ENCODE peak calls at places on chromosomes 13 and 19, in nine cellular contexts. Z is mucosa of descending colon; G is adipocyte; L is left lung; I is GM23248; S is tibial artery; W is ovary; P is adrenal gland; F is effector memory CD4-positive, alpha-beta T cell. O is an unnamed sample.

GRCh38 chr13:82010780-82011179 is 1669.9 kb upstream of the SPRY2 start:
- DNase-seq in Z (no peak), G (peak; percentile 19), L (no peak), I (no peak), S (no peak), W (no peak), P (no peak), F (no peak), O (no peak)

GRCh38 chr13:44157614-44158013 is 216.0 kb upstream of the SERP2 start:
- DNase-seq in Z (no peak), G (no peak), L (no peak), I (no peak), S (peak; percentile 86), W (no peak), P (no peak), F (no peak), O (no peak)

GRCh38 chr19:46299004-46299509 is 2.2 kb downstream of the HIF3A start:
- DNase-seq in Z (peak; percentile 97), G (peak; percentile 98), L (peak; percentile 93), I (peak; percentile 88), S (peak; percentile 99), W (peak; percentile 98), P (peak; percentile 91), F (no peak), O (no peak)

GRCh38 chr19:33550741-33551140 is 29.1 kb upstream of the PEPD start:
- DNase-seq in Z (no peak), G (no peak), L (no peak), I (no peak), S (peak; percentile 17), W (no peak), P (no peak), F (no peak), O (no peak)

GRCh38 chr13:36420437-36420891 is 11.8 kb upstream of the CCNA1 start:
- DNase-seq in Z (peak; percentile 83), G (peak; percentile 92), L (no peak), I (peak; percentile 80), S (peak; percentile 76), W (peak; percentile 68), P (peak; percentile 66), F (peak; percentile 23), O (peak; percentile 7)

GRCh38 chr19:33273881-33274662 is 28.3 kb downstream of the CEBPA start:
- DNase-seq in Z (peak; percentile 79), G (peak; percentile 71), L (peak; percentile 81), I (peak; percentile 94), S (no peak), W (no peak), P (peak; percentile 56), F (no peak), O (no peak)

GRCh38 chr19:37933965-37934364 is 27.0 kb downstream of the SIPA1L3 start:
- DNase-seq in Z (no peak), G (no peak), L (no peak), I (peak; percentile 9), S (no peak), W (no peak), P (no peak), F (no peak), O (no peak)

GRCh38 chr13:22883961-22884360 is 296.8 kb upstream of the SGCG start:
- DNase-seq in Z (no peak), G (no peak), L (no peak), I (no peak), S (no peak), W (no peak), P (no peak), F (no peak), O (no peak)

GRCh38 chr13:36131215-36131930 is at the start of gene DCLK1:
- DNase-seq in Z (peak; percentile 21), G (peak; percentile 79), L (peak; percentile 82), I (peak; percentile 54), S (peak; percentile 80), W (peak; percentile 69), P (no peak), F (no peak), O (no peak)

GRCh38 chr13:45325806-45326205 is 15.2 kb downstream of the TPT1 start:
- DNase-seq in Z (peak; percentile 28), G (peak; percentile 83), L (no peak), I (peak; percentile 94), S (peak; percentile 85), W (peak; percentile 62), P (peak; percentile 90), F (no peak), O (no peak)

DNA sequence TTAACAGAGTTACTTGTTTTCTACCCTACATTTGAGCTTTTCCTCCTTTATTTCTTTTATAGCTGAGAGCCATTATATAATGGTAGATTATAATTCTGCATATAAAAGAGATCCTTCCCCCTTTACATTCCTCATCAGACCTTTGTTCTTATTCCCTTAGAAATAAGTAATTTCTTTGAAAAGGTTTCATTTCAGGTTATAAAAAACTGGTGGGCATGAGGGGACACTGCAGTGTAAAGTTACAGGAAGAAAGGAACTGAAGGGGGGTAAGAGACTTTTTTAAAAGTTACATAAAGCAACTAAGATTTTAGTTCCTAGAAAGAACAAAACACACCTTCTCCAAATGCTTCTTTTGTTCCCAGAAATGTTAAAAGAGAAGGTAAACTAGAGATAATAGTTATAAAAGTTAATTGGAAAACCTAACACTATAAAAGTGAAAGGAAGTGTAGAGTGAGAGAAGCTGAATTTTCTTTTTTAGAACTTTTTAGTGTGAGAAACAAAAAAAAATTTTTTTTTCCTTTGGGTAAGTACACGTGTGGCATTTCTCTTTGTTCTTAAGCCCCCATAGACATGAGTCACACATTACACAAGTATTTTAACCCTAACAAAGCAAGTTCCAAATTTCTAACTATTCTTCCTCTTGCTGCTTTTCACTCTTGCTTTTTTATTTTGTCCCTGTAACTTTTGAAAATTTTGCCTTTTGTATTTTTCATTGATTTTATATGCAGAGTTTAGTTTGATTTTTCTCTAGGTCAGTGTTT is 106.4 kb upstream of the MLNR start:
- DNase-seq in Z (no peak), G (peak; percentile 63), L (no peak), I (peak; percentile 82), S (no peak), W (no peak), P (no peak), F (no peak), O (no peak)
- H3K4me3 ChIP-seq in Z (no peak overlapping the region), G (peak overlapping the region; percentile 64), L (no peak overlapping the region), I (peak overlapping the region; percentile 58), S (no peak overlapping the region), W (no peak overlapping the region), P (no peak overlapping the region), F (no peak overlapping the region), O (no peak overlapping the region)

GRCh38 chr19:5960005-5961001 is 17.6 kb downstream of the RANBP3 start:
- DNase-seq in Z (no peak), G (no peak), L (no peak), I (no peak), S (no peak), W (no peak), P (peak; percentile 96), F (no peak), O (no peak)
- H3K4me1 ChIP-seq in Z (peaks cover 60% of the 10 kb centered on the region), G (peaks cover 29% of the 10 kb centered on the region), L (peaks cover 86% of the 10 kb centered on the region), I (peaks cover 19% of the 10 kb centered on the region), S (peaks cover 32% of the 10 kb centered on the region), W (peaks cover 27% of the 10 kb centered on the region), P (peaks cover 87% of the 10 kb centered on the region), F (peaks cover 61% of the 10 kb centered on the region), O (peaks cover 81% of the 10 kb centered on the region)

DNA sequence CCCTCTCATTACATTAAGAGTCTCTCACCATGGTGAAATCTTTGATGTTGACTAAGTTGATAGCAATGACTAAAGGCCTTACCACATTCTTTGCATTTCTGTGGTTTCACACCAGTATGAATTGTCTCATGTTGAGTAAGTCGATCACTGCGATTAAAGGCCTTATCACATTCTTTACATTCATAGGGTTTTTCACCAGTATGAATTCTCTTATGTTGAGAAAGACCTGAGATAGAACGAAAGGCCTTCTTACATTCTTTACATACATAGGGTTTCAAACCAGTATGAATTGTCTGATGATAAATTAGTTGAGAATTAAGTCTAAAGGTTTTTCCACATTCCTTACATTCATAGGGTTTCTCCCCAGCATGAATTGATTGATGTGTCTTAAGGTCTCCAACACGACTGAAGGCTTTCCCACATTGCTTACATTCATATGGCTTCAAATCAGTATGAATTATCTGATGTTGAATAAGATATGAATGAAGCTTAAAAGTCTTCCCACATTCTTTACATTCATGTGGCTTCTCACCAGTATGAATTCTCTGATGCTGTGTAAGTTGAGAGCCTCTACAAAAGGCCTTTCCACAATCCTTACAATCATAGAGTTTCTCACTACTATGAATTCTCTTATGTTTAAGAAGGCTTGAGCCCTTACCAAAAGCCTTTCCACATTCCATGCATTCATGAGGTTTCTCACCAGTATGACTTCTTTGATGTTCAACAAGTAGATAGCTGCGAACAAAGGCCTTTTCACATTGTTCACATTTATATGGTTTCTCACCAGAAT is 45.6 kb downstream of the ZNF283 start:
- DNase-seq in Z (no peak), G (no peak), L (no peak), I (no peak), S (no peak), W (no peak), P (no peak), F (no peak), O (no peak)
- H3K9me3 ChIP-seq in Z (peaks cover 96% of the 10 kb centered on the region), G (peaks cover 96% of the 10 kb centered on the region), L (peaks cover 97% of the 10 kb centered on the region), I (peaks cover 39% of the 10 kb centered on the region), S (peaks cover 99% of the 10 kb centered on the region), W (peaks cover 18% of the 10 kb centered on the region), P (peaks cover 86% of the 10 kb centered on the region), F (peaks cover 27% of the 10 kb centered on the region), O (peaks cover 26% of the 10 kb centered on the region)

GRCh38 chr19:18000480-18000980 is 7.4 kb upstream of the ARRDC2 start:
- DNase-seq in Z (no peak), G (no peak), L (no peak), I (no peak), S (no peak), W (no peak), P (no peak), F (no peak), O (peak; percentile 56)

GRCh38 chr19:17996826-17997316 is 11.1 kb upstream of the ARRDC2 start:
- DNase-seq in Z (peak; percentile 92), G (peak; percentile 92), L (peak; percentile 97), I (peak; percentile 82), S (peak; percentile 91), W (peak; percentile 89), P (peak; percentile 81), F (peak; percentile 81), O (peak; percentile 76)

GRCh38 chr19:17999685-18000479 is 8.1 kb upstream of the ARRDC2 start:
- DNase-seq in Z (peak; percentile 65), G (no peak), L (no peak), I (no peak), S (peak; percentile 70), W (no peak), P (no peak), F (no peak), O (no peak)

GRCh38 chr19:17998827-17999150 is 9.2 kb upstream of the ARRDC2 start:
- DNase-seq in Z (no peak), G (no peak), L (no peak), I (no peak), S (peak; percentile 64), W (no peak), P (no peak), F (no peak), O (no peak)

DNA sequence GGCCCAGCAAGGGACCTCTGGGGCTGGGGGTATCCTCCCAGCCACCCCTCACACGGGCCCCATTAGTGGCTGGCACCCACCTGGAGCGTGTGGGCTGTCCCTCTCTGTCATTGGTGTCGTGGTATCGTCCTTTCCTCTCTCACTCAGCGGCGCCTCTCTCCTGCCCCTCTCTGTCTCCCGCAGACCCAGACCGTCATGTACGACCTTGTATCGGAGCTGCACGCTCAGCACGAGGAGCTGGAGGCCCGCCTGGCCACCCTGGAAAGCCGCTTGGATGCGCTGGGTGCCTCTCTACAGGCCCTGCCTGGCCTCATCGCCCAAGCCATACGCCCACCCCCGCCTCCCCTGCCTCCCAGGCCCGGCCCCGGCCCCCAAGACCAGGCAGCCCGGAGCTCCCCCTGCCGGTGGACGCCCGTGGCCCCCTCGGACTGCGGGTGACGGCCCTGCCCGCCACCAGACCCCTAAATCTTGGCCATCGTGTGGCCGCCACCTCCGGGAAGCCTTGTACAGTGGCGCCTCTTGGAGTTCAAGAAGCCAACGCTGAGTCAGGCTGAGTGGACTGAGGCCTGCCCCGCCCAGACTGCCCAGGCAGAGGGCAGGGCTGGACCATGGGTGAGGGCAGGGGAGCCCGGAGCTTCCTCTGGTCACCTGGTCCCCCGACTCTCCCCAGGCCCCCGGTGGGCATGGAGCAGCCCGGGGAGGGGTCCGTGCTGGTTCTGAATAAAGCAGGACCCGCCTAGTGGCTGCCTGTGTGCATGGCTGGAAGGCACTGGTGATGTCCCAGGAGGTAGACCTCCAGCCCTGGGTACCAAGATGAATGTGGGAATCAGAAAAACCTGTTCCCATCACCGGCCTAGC is 9.8 kb upstream of the ARRDC2 start:
- DNase-seq in Z (no peak), G (peak; percentile 19), L (peak; percentile 83), I (peak; percentile 82), S (peak; percentile 73), W (no peak), P (no peak), F (no peak), O (no peak)
- H3K4me3 ChIP-seq in Z (no peak overlapping the region), G (no peak overlapping the region), L (no peak overlapping the region), I (no peak overlapping the region), S (no peak overlapping the region), W (no peak overlapping the region), P (no peak overlapping the region), F (no peak overlapping the region), O (no peak overlapping the region)

O was measured in CD8-positive, alpha-beta memory T cell.